ENCODE peak calls at places on chromosomes 1 and 21, in six cellular contexts. R, Z, H, V, W and E are unnamed samples.
A peak's percentile ranks its signal among the peaks of the same experiment; 100 is the strongest.

GRCh38 chr1:211589782-211590721 is 11.1 kb upstream of the SLC30A1 start:
- DNase-seq in R (peak; percentile 60), Z (peak; percentile 55), H (no peak), V (peak; percentile 91), W (peak; percentile 57), E (no peak)

GRCh38 chr1:42141978-42142377 is 11.2 kb upstream of the GUCA2B start:
- DNase-seq in R (no peak), Z (no peak), H (no peak), V (no peak), W (no peak), E (no peak)

GRCh38 chr1:21811875-21812305 is at the start of gene LDLRAD2:
- DNase-seq in R (no peak), Z (no peak), H (no peak), V (no peak), W (no peak), E (no peak)

GRCh38 chr1:173467426-173467825 is 9.7 kb upstream of the PRDX6 start:
- DNase-seq in R (no peak), Z (no peak), H (no peak), V (no peak), W (peak; percentile 52), E (no peak)

GRCh38 chr1:84069236-84069845 is 70.4 kb upstream of the TTLL7 start:
- DNase-seq in R (no peak), Z (no peak), H (no peak), V (no peak), W (no peak), E (no peak)

GRCh38 chr21:44692798-44693512 is 4.0 kb upstream of the KRTAP10-12 start:
- DNase-seq in R (no peak), Z (no peak), H (no peak), V (no peak), W (no peak), E (no peak)

GRCh38 chr1:100485855-100486258 is 52.1 kb upstream of the GPR88 start:
- DNase-seq in R (no peak), Z (no peak), H (no peak), V (no peak), W (no peak), E (no peak)

GRCh38 chr21:28699591-28700259 is 293.0 kb downstream of the LTN1 start:
- DNase-seq in R (no peak), Z (no peak), H (no peak), V (no peak), W (no peak), E (no peak)

GRCh38 chr21:34886554-34887385 is 162.3 kb downstream of the RUNX1 start:
- DNase-seq in R (peak; percentile 51), Z (no peak), H (peak; percentile 39), V (peak; percentile 40), W (no peak), E (peak; percentile 67)

GRCh38 chr1:62234709-62235108 is 40.1 kb downstream of the L1TD1 start:
- DNase-seq in R (no peak), Z (no peak), H (no peak), V (no peak), W (no peak), E (no peak)

GRCh38 chr1:25031601-25031965 is 101.5 kb upstream of the RUNX3 start:
- DNase-seq in R (no peak), Z (no peak), H (peak; percentile 87), V (no peak), W (peak; percentile 21), E (no peak)

GRCh38 chr1:34371829-34372532 is 195.3 kb downstream of the C1orf94 start:
- DNase-seq in R (no peak), Z (no peak), H (no peak), V (no peak), W (no peak), E (no peak)

GRCh38 chr1:207453710-207454045 is 450 bp upstream of the CR2 start:
- DNase-seq in R (no peak), Z (no peak), H (no peak), V (no peak), W (no peak), E (no peak)

GRCh38 chr1:207455183-207455754 is 1.1 kb downstream of the CR2 start:
- DNase-seq in R (no peak), Z (no peak), H (peak; percentile 62), V (no peak), W (no peak), E (no peak)

GRCh38 chr1:207458409-207458808 is 4.3 kb downstream of the CR2 start:
- DNase-seq in R (no peak), Z (no peak), H (no peak), V (no peak), W (no peak), E (no peak)

GRCh38 chr1:207459008-207459407 is 4.9 kb downstream of the CR2 start:
- DNase-seq in R (no peak), Z (no peak), H (peak; percentile 59), V (no peak), W (no peak), E (no peak)

GRCh38 chr1:207454046-207454964 is at the start of gene CR2:
- DNase-seq in R (peak; percentile 58), Z (peak; percentile 58), H (peak; percentile 89), V (peak; percentile 20), W (no peak), E (peak; percentile 63)
- TF ChIP-seq CTCF in R (no peak), Z (peak; percentile 51), H (peak; percentile 55), V (no peak), W (peak; percentile 18), E (no peak)

GRCh38 chr1:109615879-109616278 is 3.5 kb downstream of the GNAT2 start:
- DNase-seq in R (no peak), Z (no peak), H (no peak), V (no peak), W (no peak), E (no peak)

GRCh38 chr1:109618614-109619404 is 607 bp downstream of the GNAT2 start:
- DNase-seq in R (peak; percentile 83), Z (no peak), H (no peak), V (no peak), W (no peak), E (no peak)

GRCh38 chr1:109619655-109620395 is at the start of gene AMPD2:
- DNase-seq in R (peak; percentile 91), Z (peak; percentile 72), H (peak; percentile 91), V (peak; percentile 85), W (peak; percentile 79), E (peak; percentile 77)

GRCh38 chr1:109619405-109619654 is at the start of gene GNAT2:
- DNase-seq in R (no peak), Z (no peak), H (no peak), V (no peak), W (no peak), E (no peak)

DNA sequence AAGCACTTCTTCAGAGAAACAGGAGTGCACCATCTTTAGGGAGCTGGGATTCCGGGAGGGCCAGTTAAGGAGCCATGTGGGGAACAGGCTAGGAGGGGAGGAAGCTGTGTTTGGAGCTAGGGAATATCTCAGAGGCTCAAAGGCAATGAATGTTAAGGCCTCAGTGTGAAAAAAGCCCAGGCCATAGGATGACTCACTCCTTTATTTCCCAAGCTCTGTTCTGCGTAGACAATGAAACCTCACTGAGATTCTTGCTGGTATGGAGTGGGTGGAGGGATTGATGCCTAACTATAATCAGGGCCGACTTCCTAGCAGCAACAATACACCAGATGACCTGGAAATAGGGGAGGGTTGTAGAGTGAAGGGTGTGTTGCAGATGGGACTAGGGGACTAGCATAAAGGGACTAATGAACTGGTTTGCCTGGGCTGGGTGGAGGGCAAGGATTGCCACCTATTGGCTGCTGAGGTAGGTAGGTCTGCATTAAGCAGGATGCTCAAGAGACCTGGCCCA is 2.1 kb downstream of the GNAT2 start:
- DNase-seq in R (no peak), Z (peak; percentile 26), H (no peak), V (no peak), W (peak; percentile 92), E (no peak)
- TF ChIP-seq CTCF in R (no peak), Z (peak; percentile 18), H (no peak), V (no peak), W (no peak), E (no peak)

GRCh38 chr1:40039757-40040510 is 595 bp upstream of the CAP1 start:
- DNase-seq in R (peak; percentile 85), Z (peak; percentile 89), H (peak; percentile 97), V (peak; percentile 92), W (peak; percentile 85), E (peak; percentile 64)

GRCh38 chr1:40040511-40041465 is at the start of gene CAP1:
- DNase-seq in R (peak; percentile 100), Z (peak; percentile 100), H (peak; percentile 100), V (peak; percentile 99), W (peak; percentile 97), E (peak; percentile 100)

GRCh38 chr1:40041466-40041838 is 923 bp downstream of the CAP1 start:
- DNase-seq in R (no peak), Z (no peak), H (no peak), V (no peak), W (no peak), E (no peak)

GRCh38 chr1:40038693-40039092 is 1.8 kb upstream of the CAP1 start:
- DNase-seq in R (no peak), Z (no peak), H (no peak), V (no peak), W (no peak), E (no peak)

DNA sequence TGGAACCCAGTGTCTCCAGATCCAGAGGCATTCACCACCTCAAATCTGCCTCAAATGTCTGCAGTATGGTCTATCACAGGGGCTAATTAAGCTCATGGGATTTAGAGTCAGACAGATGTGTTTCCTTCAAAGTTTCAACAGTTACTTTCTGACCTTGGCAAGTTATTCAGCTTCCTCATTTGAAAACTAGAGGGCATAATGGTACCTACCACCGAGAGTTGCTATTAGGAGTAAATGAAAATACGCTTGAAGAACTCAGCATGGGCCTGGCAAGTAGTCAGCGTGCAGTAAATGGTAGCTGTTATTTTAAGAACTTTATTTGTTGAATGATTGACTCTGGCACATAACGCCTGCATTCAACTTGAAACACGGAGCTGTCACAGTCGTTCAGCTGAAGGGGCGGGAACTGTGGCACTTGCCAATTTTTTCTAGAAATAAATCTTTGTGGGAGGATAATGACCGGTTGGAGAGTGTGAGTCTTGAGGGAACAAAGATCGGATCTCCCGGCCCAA is 1.2 kb upstream of the CAP1 start:
- DNase-seq in R (no peak), Z (no peak), H (peak; percentile 77), V (no peak), W (no peak), E (no peak)
- TF ChIP-seq CTCF in R (no peak), Z (no peak), H (no peak), V (no peak), W (no peak), E (no peak)

DNA sequence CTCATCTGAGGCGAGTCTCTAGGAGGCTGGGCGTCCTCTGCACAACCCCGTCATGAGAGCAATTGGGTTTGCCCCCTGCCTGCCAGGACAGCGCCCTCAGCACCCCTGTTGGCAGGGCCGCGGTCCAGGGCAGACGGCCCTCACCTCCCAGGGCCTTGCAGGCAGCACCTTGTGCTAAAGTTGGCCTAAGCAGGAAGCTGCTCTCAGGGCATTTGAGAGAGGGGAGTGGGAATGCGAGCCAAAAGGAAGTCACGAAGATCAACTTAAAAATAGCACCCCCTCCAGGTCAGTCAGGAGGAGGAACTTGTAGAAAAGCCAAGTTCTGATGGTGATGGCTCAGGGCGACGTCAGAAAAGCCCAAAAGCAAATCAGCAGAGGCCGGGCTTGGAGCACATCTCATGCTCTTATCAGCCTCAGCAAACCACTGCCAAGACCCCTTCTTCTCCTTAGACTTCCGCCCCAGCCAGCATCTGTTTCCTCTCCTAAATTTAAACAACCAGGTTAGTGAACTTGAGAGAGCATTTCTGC is 12.6 kb upstream of the ADORA3 start:
- DNase-seq in R (peak; percentile 59), Z (no peak), H (peak; percentile 80), V (peak; percentile 36), W (peak; percentile 31), E (no peak)
- TF ChIP-seq CTCF in R (no peak), Z (no peak), H (peak; percentile 54), V (no peak), W (peak; percentile 56), E (no peak)

GRCh38 chr1:234599617-234600417 is 10.2 kb downstream of the IRF2BP2 start:
- DNase-seq in R (peak; percentile 91), Z (peak; percentile 89), H (peak; percentile 86), V (peak; percentile 83), W (peak; percentile 81), E (peak; percentile 90)
- TF ChIP-seq CTCF in R (no peak), Z (no peak), H (no peak), V (no peak), W (peak; percentile 3), E (no peak)